ENCODE peak calls at places on chromosomes 1 and 21, in six cellular contexts. K is HFF-Myc, I is cardiac fibroblast, W is foreskin fibroblast, B is HCT116, V is fibroblast of villous mesenchyme. N is an unnamed sample.

GRCh38 chr1:74363220-74363619 is 128.0 kb downstream of the TNNI3K start:
- DNase-seq in K (no peak), I (no peak), W (no peak), B (no peak), V (no peak), N (no peak)

GRCh38 chr1:215637041-215637573 is 70.0 kb downstream of the KCTD3 start:
- DNase-seq in K (peak), I (peak), W (peak), B (no peak), V (peak), N (peak)

GRCh38 chr1:97042551-97042950 is 321.0 kb downstream of the PTBP2 start:
- DNase-seq in K (no peak), I (peak), W (peak), B (no peak), V (no peak), N (peak)

GRCh38 chr1:202016022-202016624 is 5.7 kb downstream of the ELF3 start:
- DNase-seq in K (peak), I (no peak), W (peak), B (no peak), V (peak), N (peak)

GRCh38 chr1:115668579-115668978 is 26.8 kb downstream of the VANGL1 start:
- DNase-seq in K (no peak), I (peak), W (peak), B (peak), V (peak), N (peak)

GRCh38 chr1:63779338-63779819 is 5.6 kb downstream of the ROR1 start:
- DNase-seq in K (peak), I (no peak), W (peak), B (no peak), V (peak), N (peak)

GRCh38 chr1:197441990-197442389 is 173.9 kb downstream of the CRB1 start:
- DNase-seq in K (no peak), I (peak), W (peak), B (no peak), V (peak), N (peak)

GRCh38 chr1:197660389-197660788 is 114.9 kb downstream of the DENND1B start:
- DNase-seq in K (no peak), I (no peak), W (no peak), B (no peak), V (peak), N (no peak)

GRCh38 chr1:152951711-152952110 is 4.7 kb downstream of the SPRR5 start:
- DNase-seq in K (no peak), I (no peak), W (no peak), B (no peak), V (no peak), N (no peak)

GRCh38 chr1:11940260-11940921 is 5.9 kb downstream of the PLOD1 start:
- DNase-seq in K (no peak), I (no peak), W (peak), B (no peak), V (peak), N (peak)

GRCh38 chr1:207227131-207227630 is 94.3 kb upstream of the CD55 start:
- DNase-seq in K (no peak), I (no peak), W (no peak), B (no peak), V (no peak), N (no peak)

GRCh38 chr21:32463889-32464300 is 51.4 kb downstream of the EVA1C start:
- DNase-seq in K (peak), I (peak), W (peak), B (peak), V (peak), N (peak)

GRCh38 chr1:182246783-182247182 is 144.8 kb downstream of the GLUL start:
- DNase-seq in K (no peak), I (no peak), W (no peak), B (no peak), V (no peak), N (no peak)

GRCh38 chr1:215076312-215076711 is 6.2 kb upstream of the KCNK2 start:
- DNase-seq in K (peak), I (peak), W (peak), B (peak), V (peak), N (peak)

GRCh38 chr1:75725256-75725655 is 747 bp downstream of the ACADM start:
- DNase-seq in K (no peak), I (peak), W (peak), B (no peak), V (peak), N (peak)

GRCh38 chr1:8084913-8085312 is 58.8 kb upstream of the ERRFI1 start:
- DNase-seq in K (no peak), I (no peak), W (no peak), B (no peak), V (no peak), N (no peak)

GRCh38 chr1:225480825-225481434 is 53.1 kb upstream of the LBR start:
- DNase-seq in K (no peak), I (peak), W (peak), B (peak), V (peak), N (no peak)

GRCh38 chr1:15386128-15386824 is 23.4 kb upstream of the EFHD2 start:
- DNase-seq in K (no peak), I (no peak), W (peak), B (no peak), V (peak), N (no peak)

GRCh38 chr1:161139765-161140164 is 7.3 kb upstream of the DEDD start:
- DNase-seq in K (no peak), I (peak), W (peak), B (no peak), V (peak), N (peak)
- TF ChIP-seq CTCF in K (peak), I (peak), W (peak), B (peak), V (peak), N (peak)

DNA sequence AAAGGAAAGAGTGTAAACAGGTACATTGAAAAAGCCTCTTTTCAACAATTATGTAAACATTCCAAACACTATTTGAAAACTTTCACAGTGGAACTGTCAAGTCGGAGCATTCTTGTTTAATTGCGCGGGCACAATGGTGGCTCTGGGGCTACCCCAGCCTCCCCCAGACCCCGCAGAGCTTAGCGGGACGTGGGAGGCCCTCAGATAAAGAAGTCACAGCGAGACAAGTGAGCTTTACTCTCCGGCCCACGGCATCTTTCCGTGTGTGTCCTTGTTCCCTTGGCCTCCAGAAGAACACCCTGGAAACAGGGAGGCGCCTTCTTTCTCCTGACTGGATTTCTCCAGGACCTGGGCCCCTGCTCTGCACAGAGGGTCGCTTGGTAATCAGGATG is 382.8 kb downstream of the RRAGC start:
- DNase-seq in K (no peak), I (no peak), W (no peak), B (no peak), V (no peak), N (no peak)
- H3K4me3 ChIP-seq in K (no peak), I (no peak), W (no peak), B (no peak), V (no peak), N (no peak)

GRCh38 chr1:2210786-2211185 is 16.2 kb upstream of the FAAP20 start:
- DNase-seq in K (no peak), I (no peak), W (no peak), B (no peak), V (no peak), N (no peak)

GRCh38 chr1:2213576-2214505 is 14.3 kb upstream of the SKI start:
- DNase-seq in K (no peak), I (peak), W (peak), B (no peak), V (peak), N (peak)

GRCh38 chr1:2214541-2215241 is 13.4 kb upstream of the SKI start:
- DNase-seq in K (no peak), I (no peak), W (peak), B (no peak), V (no peak), N (no peak)

GRCh38 chr1:2212167-2212541 is 16.0 kb upstream of the SKI start:
- DNase-seq in K (no peak), I (no peak), W (no peak), B (no peak), V (no peak), N (no peak)

DNA sequence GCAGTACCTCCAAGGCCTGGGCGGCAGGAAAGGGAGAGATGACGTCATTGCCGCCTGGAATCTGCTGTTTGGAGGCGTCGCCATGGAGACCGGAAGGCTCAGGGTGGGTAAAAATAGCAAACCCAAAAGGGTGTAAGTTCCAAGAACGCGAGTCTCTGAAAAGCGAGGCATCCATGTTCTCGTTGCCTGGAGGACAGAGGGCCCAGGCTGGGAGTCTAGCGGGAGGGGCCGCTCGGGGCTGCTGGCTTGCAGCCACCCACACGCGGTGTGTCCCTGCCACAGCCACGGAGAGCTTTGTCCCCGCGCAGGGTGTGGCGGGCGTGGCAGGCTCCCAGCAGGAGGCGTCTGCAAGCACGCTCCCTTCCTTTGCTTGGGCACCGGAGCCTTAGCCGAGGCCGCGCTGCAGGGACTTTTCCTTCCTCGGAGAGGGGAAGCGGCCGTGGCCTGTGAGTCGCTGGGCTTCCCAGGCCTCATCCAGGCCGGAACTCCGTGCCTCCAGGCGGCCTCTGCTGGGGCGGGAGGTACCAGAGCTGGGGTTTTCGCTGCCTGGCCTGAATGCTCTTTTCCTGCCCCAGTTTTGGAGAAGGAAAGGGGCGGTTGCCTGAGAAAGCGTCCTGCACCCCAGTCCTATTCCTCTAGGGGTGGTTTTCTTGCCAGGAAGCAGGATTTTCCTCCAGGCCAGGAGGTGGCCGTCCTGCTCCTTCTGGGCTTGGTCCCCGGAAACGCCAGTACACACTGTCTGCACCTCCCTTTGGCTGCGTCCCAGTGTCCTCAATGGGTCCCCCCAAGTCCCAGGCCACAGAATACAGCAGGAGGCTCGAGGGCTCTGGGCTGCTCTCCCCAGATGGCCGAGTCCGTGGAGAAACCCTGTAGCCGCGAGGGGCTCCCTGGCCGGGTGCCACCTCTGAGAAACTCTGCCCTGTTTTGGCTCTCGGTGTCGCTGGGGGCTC is 15.3 kb upstream of the SKI start:
- DNase-seq in K (peak), I (peak), W (peak), B (peak), V (peak), N (peak)
- TF ChIP-seq CTCF in K (peak), I (peak), W (peak), B (no peak), V (peak), N (peak)

GRCh38 chr1:156742017-156742416 is 1.1 kb upstream of the MRPL24 start:
- DNase-seq in K (no peak), I (no peak), W (no peak), B (no peak), V (no peak), N (no peak)
- H3K4me3 ChIP-seq in K (no peak), I (no peak), W (no peak), B (peak), V (no peak), N (no peak)

DNA sequence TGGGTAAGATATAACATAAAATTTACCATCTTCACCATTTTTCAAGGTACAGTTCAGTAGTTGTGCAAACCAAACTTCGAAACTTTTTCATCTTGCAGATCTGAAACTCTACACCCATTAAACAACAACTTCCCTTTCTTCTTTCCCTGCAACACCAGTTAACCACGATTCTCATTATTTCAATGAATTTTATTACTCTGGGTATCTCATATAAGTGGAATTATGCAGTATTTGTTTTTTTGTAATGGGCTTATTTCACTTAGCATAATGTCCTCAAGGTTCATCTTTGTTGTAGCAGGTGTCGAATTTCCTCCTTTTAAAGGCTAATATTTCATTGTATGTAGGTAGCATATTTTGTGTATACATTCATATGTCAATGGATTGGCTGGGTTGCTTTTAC is 146.1 kb downstream of the SPATA46 start:
- DNase-seq in K (no peak), I (no peak), W (no peak), B (no peak), V (no peak), N (no peak)
- TF ChIP-seq CTCF in K (no peak), I (no peak), W (no peak), B (no peak), V (no peak), N (no peak)

GRCh38 chr1:230883964-230884363 is 15.6 kb upstream of the C1orf198 start:
- DNase-seq in K (no peak), I (no peak), W (peak), B (no peak), V (no peak), N (no peak)
- H3K4me3 ChIP-seq in K (no peak), I (no peak), W (no peak), B (no peak), V (no peak), N (no peak)

GRCh38 chr1:57345916-57346315 is 77.9 kb downstream of the DAB1 start:
- DNase-seq in K (no peak), I (no peak), W (no peak), B (no peak), V (no peak), N (no peak)

GRCh38 chr1:57336793-57337192 is 87.1 kb downstream of the DAB1 start:
- DNase-seq in K (no peak), I (no peak), W (no peak), B (no peak), V (no peak), N (no peak)

GRCh38 chr1:57341721-57342120 is 82.1 kb downstream of the DAB1 start:
- DNase-seq in K (no peak), I (no peak), W (no peak), B (no peak), V (no peak), N (no peak)

GRCh38 chr1:57337623-57338022 is 86.2 kb downstream of the DAB1 start:
- DNase-seq in K (no peak), I (no peak), W (no peak), B (no peak), V (no peak), N (no peak)

GRCh38 chr1:57340361-57341192 is 83.3 kb downstream of the DAB1 start:
- DNase-seq in K (no peak), I (no peak), W (no peak), B (no peak), V (no peak), N (no peak)
- TF ChIP-seq CTCF in K (no peak), I (no peak), W (no peak), B (no peak), V (no peak), N (no peak)

GRCh38 chr1:233087001-233087881 is 136.8 kb downstream of the NTPCR start:
- DNase-seq in K (no peak), I (no peak), W (no peak), B (no peak), V (no peak), N (no peak)

GRCh38 chr1:233081686-233082085 is 131.3 kb downstream of the NTPCR start:
- DNase-seq in K (peak), I (no peak), W (peak), B (no peak), V (peak), N (peak)

GRCh38 chr1:233082778-233083550 is 132.6 kb downstream of the NTPCR start:
- DNase-seq in K (no peak), I (no peak), W (no peak), B (no peak), V (no peak), N (no peak)

GRCh38 chr1:233088613-233089012 is 138.2 kb downstream of the NTPCR start:
- DNase-seq in K (no peak), I (no peak), W (no peak), B (no peak), V (no peak), N (no peak)

GRCh38 chr1:233085566-233085965 is 135.2 kb downstream of the NTPCR start:
- DNase-seq in K (no peak), I (peak), W (peak), B (no peak), V (peak), N (no peak)
- H3K4me3 ChIP-seq in K (no peak), I (no peak), W (no peak), B (no peak), V (no peak), N (no peak)

N was measured in astrocyte of the spinal cord.